ENCODE peak calls at places on chromosomes 3 and 15, in seven cellular contexts. One of them, this sample, is unnamed.

GRCh38 chr15:101020451-101020850 is 101.3 kb downstream of the LRRK1 start:
- DNase-seq in adrenal gland: no peak
- DNase-seq in CD4-positive, alpha-beta memory T cell: no peak
- DNase-seq in SK-N-SH: no peak
- DNase-seq in left ventricle myocardium inferior: no peak
- DNase-seq in tibial artery: no peak
- DNase-seq in cardiac muscle cell: no peak
- DNase-seq in this sample: no peak

GRCh38 chr15:87816811-87817210 is 439.7 kb downstream of the NTRK3 start:
- DNase-seq in SK-N-SH: no peak
- DNase-seq in adrenal gland: peak; percentile 18
- DNase-seq in tibial artery: no peak
- DNase-seq in cardiac muscle cell: no peak
- DNase-seq in CD4-positive, alpha-beta memory T cell: no peak
- DNase-seq in left ventricle myocardium inferior: no peak
- DNase-seq in this sample: peak; percentile 64

GRCh38 chr3:70606018-70606417 is 293.6 kb upstream of the MDFIC2 start:
- DNase-seq in CD4-positive, alpha-beta memory T cell: no peak
- DNase-seq in adrenal gland: no peak
- DNase-seq in tibial artery: no peak
- DNase-seq in cardiac muscle cell: no peak
- DNase-seq in SK-N-SH: peak; percentile 12
- DNase-seq in left ventricle myocardium inferior: no peak
- DNase-seq in this sample: no peak

GRCh38 chr15:58934521-58934920 is 1.0 kb upstream of the SLTM start:
- DNase-seq in adrenal gland: no peak
- DNase-seq in SK-N-SH: no peak
- DNase-seq in left ventricle myocardium inferior: no peak
- DNase-seq in CD4-positive, alpha-beta memory T cell: no peak
- DNase-seq in tibial artery: no peak
- DNase-seq in cardiac muscle cell: no peak
- DNase-seq in this sample: no peak

GRCh38 chr3:13282986-13283876 is 136.9 kb downstream of the NUP210 start:
- DNase-seq in left ventricle myocardium inferior: no peak
- DNase-seq in adrenal gland: no peak
- DNase-seq in tibial artery: peak; percentile 33
- DNase-seq in CD4-positive, alpha-beta memory T cell: no peak
- DNase-seq in cardiac muscle cell: peak; percentile 72
- DNase-seq in SK-N-SH: peak; percentile 91
- DNase-seq in this sample: peak; percentile 20

GRCh38 chr3:25257026-25257425 is 171.0 kb upstream of the RARB start:
- DNase-seq in left ventricle myocardium inferior: no peak
- DNase-seq in cardiac muscle cell: no peak
- DNase-seq in SK-N-SH: no peak
- DNase-seq in CD4-positive, alpha-beta memory T cell: no peak
- DNase-seq in adrenal gland: no peak
- DNase-seq in tibial artery: no peak
- DNase-seq in this sample: peak; percentile 79

GRCh38 chr3:12179441-12179840 is 20.7 kb upstream of the TIMP4 start:
- DNase-seq in CD4-positive, alpha-beta memory T cell: no peak
- DNase-seq in adrenal gland: no peak
- DNase-seq in tibial artery: no peak
- DNase-seq in left ventricle myocardium inferior: no peak
- DNase-seq in SK-N-SH: no peak
- DNase-seq in cardiac muscle cell: no peak
- DNase-seq in this sample: no peak

GRCh38 chr3:177800565-177800964 is 603.3 kb upstream of the TBL1XR1 start:
- DNase-seq in tibial artery: no peak
- DNase-seq in SK-N-SH: no peak
- DNase-seq in cardiac muscle cell: no peak
- DNase-seq in left ventricle myocardium inferior: no peak
- DNase-seq in adrenal gland: no peak
- DNase-seq in CD4-positive, alpha-beta memory T cell: no peak
- DNase-seq in this sample: no peak

GRCh38 chr3:45573591-45573990 is 21.0 kb upstream of the LIMD1 start:
- DNase-seq in SK-N-SH: no peak
- DNase-seq in CD4-positive, alpha-beta memory T cell: no peak
- DNase-seq in cardiac muscle cell: no peak
- DNase-seq in tibial artery: peak; percentile 12
- DNase-seq in adrenal gland: no peak
- DNase-seq in left ventricle myocardium inferior: no peak
- DNase-seq in this sample: no peak

GRCh38 chr3:172147113-172147818 is 107.9 kb downstream of the FNDC3B start:
- DNase-seq in adrenal gland: no peak
- DNase-seq in CD4-positive, alpha-beta memory T cell: no peak
- DNase-seq in SK-N-SH: no peak
- DNase-seq in cardiac muscle cell: no peak
- DNase-seq in left ventricle myocardium inferior: no peak
- DNase-seq in tibial artery: no peak
- DNase-seq in this sample: no peak
- H3K4me1 ChIP-seq in adrenal gland: peaks cover 45% of the 10 kb centered on the region
- H3K4me1 ChIP-seq in CD4-positive, alpha-beta memory T cell: no peaks in the 10 kb centered on the region
- H3K4me1 ChIP-seq in SK-N-SH: peaks cover 5% of the 10 kb centered on the region
- H3K4me1 ChIP-seq in cardiac muscle cell: peaks cover 39% of the 10 kb centered on the region
- H3K4me1 ChIP-seq in left ventricle myocardium inferior: peaks cover 64% of the 10 kb centered on the region
- H3K4me1 ChIP-seq in tibial artery: peaks cover 26% of the 10 kb centered on the region
- H3K4me1 ChIP-seq in this sample: peaks cover 20% of the 10 kb centered on the region

GRCh38 chr15:45130291-45131000 is 652 bp downstream of the DUOX1 start:
- DNase-seq in adrenal gland: no peak
- DNase-seq in tibial artery: no peak
- DNase-seq in cardiac muscle cell: no peak
- DNase-seq in SK-N-SH: no peak
- DNase-seq in left ventricle myocardium inferior: no peak
- DNase-seq in CD4-positive, alpha-beta memory T cell: no peak
- DNase-seq in this sample: no peak
- H3K27me3 ChIP-seq in adrenal gland: peaks cover 14% of the 10 kb centered on the region
- H3K27me3 ChIP-seq in tibial artery: peaks cover 3% of the 10 kb centered on the region
- H3K27me3 ChIP-seq in cardiac muscle cell: peaks cover 100% of the 10 kb centered on the region
- H3K27me3 ChIP-seq in SK-N-SH: no peaks in the 10 kb centered on the region
- H3K27me3 ChIP-seq in left ventricle myocardium inferior: peaks cover 81% of the 10 kb centered on the region
- H3K27me3 ChIP-seq in CD4-positive, alpha-beta memory T cell: peaks cover 39% of the 10 kb centered on the region
- H3K27me3 ChIP-seq in this sample: peaks cover 56% of the 10 kb centered on the region

DNA sequence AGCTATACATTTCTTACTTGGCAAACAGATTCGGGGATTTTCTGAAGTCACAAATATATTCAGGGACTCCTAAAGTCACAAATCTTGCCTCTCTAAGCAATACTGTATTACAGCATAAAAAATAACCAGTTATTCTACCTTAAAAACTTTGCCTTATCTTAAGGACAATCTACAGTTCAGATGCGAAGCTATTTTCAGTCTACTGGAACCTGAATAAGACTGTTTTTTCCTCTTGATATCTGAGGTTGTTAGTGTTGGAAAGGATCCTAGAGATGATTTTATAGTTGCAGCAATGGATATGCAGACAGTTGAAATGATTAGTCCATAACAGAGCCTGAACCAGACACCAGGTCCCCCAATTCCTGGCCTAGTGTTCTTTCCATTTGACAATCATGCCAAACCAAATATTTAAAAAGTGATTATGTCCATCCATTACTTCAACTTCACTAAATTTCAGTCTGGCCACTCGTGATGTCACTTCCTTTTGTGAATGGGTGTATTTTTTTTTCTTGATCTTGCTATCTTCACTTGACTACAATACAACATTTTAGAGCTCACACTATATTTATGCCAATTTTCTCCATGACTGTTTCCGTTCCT is 1.8 kb downstream of the HDGFL3 start:
- DNase-seq in CD4-positive, alpha-beta memory T cell: no peak
- DNase-seq in adrenal gland: no peak
- DNase-seq in tibial artery: no peak
- DNase-seq in left ventricle myocardium inferior: no peak
- DNase-seq in SK-N-SH: peak; percentile 26
- DNase-seq in cardiac muscle cell: no peak
- DNase-seq in this sample: peak; percentile 75
- H3K4me3 ChIP-seq in CD4-positive, alpha-beta memory T cell: no peak overlapping the region
- H3K4me3 ChIP-seq in adrenal gland: peak overlapping the region; percentile 71
- H3K4me3 ChIP-seq in tibial artery: peak overlapping the region; percentile 89
- H3K4me3 ChIP-seq in left ventricle myocardium inferior: peak overlapping the region; percentile 92
- H3K4me3 ChIP-seq in SK-N-SH: peak overlapping the region; percentile 86
- H3K4me3 ChIP-seq in cardiac muscle cell: peak overlapping the region; percentile 91
- H3K4me3 ChIP-seq in this sample: peak overlapping the region; percentile 87

DNA sequence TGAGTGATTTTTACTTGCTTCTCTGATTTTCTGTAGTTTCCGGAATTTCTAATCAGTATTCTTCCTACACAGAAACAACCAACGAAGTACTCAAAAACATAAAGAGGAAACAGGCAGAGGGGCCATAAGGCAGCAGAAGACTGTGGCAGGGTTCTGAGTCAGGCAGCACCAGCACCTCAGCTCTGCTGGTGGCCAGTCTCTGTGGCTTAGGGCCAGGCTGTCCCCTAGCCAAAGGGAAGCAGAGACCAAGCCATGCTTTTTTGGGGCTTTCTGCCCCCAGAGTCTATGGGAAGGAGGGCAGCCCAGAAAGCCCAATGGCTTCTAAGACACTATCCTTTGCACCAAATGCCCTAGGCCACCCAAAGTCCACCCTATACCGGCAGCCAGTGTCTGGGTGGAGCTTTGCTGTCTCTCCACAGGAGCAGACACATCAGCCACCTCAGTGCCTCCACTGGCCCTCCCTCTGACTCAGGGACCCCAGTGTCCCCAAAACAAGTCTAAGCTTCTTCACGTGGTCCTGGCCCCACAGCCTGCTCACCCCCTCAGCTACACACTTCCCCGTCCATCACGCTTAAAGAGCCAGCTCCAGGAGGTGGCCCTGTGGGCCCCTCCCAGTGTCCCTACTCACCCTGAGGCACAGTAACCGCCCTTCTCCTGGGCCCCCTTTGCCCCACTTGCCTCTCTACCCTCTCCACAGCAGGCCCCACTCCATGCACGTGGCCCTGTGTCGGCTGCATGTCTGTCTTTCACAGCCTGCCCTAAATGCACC is 46.2 kb downstream of the CCDC12 start:
- DNase-seq in SK-N-SH: no peak
- DNase-seq in cardiac muscle cell: no peak
- DNase-seq in tibial artery: peak; percentile 65
- DNase-seq in CD4-positive, alpha-beta memory T cell: no peak
- DNase-seq in adrenal gland: no peak
- DNase-seq in left ventricle myocardium inferior: no peak
- DNase-seq in this sample: peak; percentile 5
- H3K4me1 ChIP-seq in SK-N-SH: peaks cover 47% of the 10 kb centered on the region
- H3K4me1 ChIP-seq in cardiac muscle cell: peaks cover 53% of the 10 kb centered on the region
- H3K4me1 ChIP-seq in tibial artery: peaks cover 100% of the 10 kb centered on the region
- H3K4me1 ChIP-seq in CD4-positive, alpha-beta memory T cell: peaks cover 86% of the 10 kb centered on the region
- H3K4me1 ChIP-seq in adrenal gland: peaks cover 96% of the 10 kb centered on the region
- H3K4me1 ChIP-seq in left ventricle myocardium inferior: peaks cover 100% of the 10 kb centered on the region
- H3K4me1 ChIP-seq in this sample: peaks cover 56% of the 10 kb centered on the region

GRCh38 chr15:73818308-73818985 is 54.9 kb upstream of the TBC1D21 start:
- DNase-seq in tibial artery: no peak
- DNase-seq in left ventricle myocardium inferior: no peak
- DNase-seq in cardiac muscle cell: no peak
- DNase-seq in adrenal gland: no peak
- DNase-seq in CD4-positive, alpha-beta memory T cell: no peak
- DNase-seq in SK-N-SH: peak; percentile 81
- DNase-seq in this sample: no peak
- H3K27me3 ChIP-seq in tibial artery: no peaks in the 10 kb centered on the region
- H3K27me3 ChIP-seq in left ventricle myocardium inferior: no peaks in the 10 kb centered on the region
- H3K27me3 ChIP-seq in cardiac muscle cell: no peaks in the 10 kb centered on the region
- H3K27me3 ChIP-seq in adrenal gland: no peaks in the 10 kb centered on the region
- H3K27me3 ChIP-seq in CD4-positive, alpha-beta memory T cell: no peaks in the 10 kb centered on the region
- H3K27me3 ChIP-seq in SK-N-SH: peaks cover 5% of the 10 kb centered on the region
- H3K27me3 ChIP-seq in this sample: peaks cover 65% of the 10 kb centered on the region

This sample was measured in adipocyte.